ENCODE peak calls at places on chromosomes 13 and 19, in eight cellular contexts. Y is lung microvascular endothelial cell, E is HFFc6, Z is heart right ventricle, O is T follicular helper cell, V is left colon, T is cardiac muscle cell, H is cardiac fibroblast. B is an unnamed sample.

GRCh38 chr13:98919566-98919965 is 58.3 kb downstream of the DOCK9 start:
- DNase-seq in O (no peak), T (no peak), Y (no peak), V (no peak), E (no peak), H (no peak), Z (no peak), B (no peak)

GRCh38 chr19:3458229-3458555 is 22.1 kb downstream of the SMIM24 start:
- DNase-seq in E (no peak), T (peak; percentile 39), O (no peak), V (no peak), Z (no peak), Y (no peak), H (no peak), B (no peak)

GRCh38 chr13:107886118-107886517 is 329.2 kb downstream of the LIG4 start:
- DNase-seq in O (no peak), H (no peak), T (no peak), Z (no peak), Y (no peak), V (no peak), E (no peak), B (no peak)

GRCh38 chr13:114025432-114026127 is 51.7 kb upstream of the C13orf46 start:
- DNase-seq in T (peak; percentile 21), Z (peak; percentile 26), O (no peak), H (peak; percentile 46), Y (no peak), V (no peak), E (no peak), B (no peak)

GRCh38 chr13:28355822-28356371 is 139.0 kb downstream of the FLT1 start:
- DNase-seq in H (peak; percentile 93), O (no peak), Y (no peak), Z (no peak), T (no peak), E (peak; percentile 67), V (no peak), B (no peak)

GRCh38 chr13:113143466-113144254 is 14.8 kb upstream of the PROZ start:
- DNase-seq in Z (no peak), O (no peak), T (no peak), H (no peak), Y (no peak), V (no peak), E (no peak), B (no peak)

GRCh38 chr19:31127132-31127967 is 221.9 kb downstream of the TSHZ3 start:
- DNase-seq in T (no peak), Z (no peak), O (no peak), H (peak; percentile 94), E (peak; percentile 96), V (peak; percentile 29), Y (no peak), B (no peak)

GRCh38 chr19:750640-751423 is at the start of gene MISP:
- DNase-seq in O (no peak), T (no peak), Z (no peak), E (no peak), Y (no peak), V (peak; percentile 95), H (no peak), B (no peak)

GRCh38 chr19:23817519-23817918 is 58.8 kb upstream of the ZNF681 start:
- DNase-seq in H (peak; percentile 36), V (no peak), O (peak; percentile 30), Y (peak; percentile 27), E (peak; percentile 4), T (peak; percentile 35), Z (peak; percentile 21), B (peak; percentile 47)

GRCh38 chr13:87052731-87053130 is 618.4 kb upstream of the SLITRK5 start:
- DNase-seq in H (peak; percentile 4), O (no peak), E (no peak), V (no peak), Y (no peak), T (no peak), Z (no peak), B (no peak)

GRCh38 chr13:79309690-79310089 is 96.4 kb downstream of the RBM26 start:
- DNase-seq in V (no peak), Y (no peak), E (no peak), Z (no peak), T (no peak), O (no peak), H (no peak), B (no peak)

GRCh38 chr13:112928020-112928931 is 40.7 kb upstream of the MCF2L start:
- DNase-seq in O (no peak), E (no peak), H (no peak), T (no peak), Y (no peak), V (no peak), Z (no peak), B (no peak)

GRCh38 chr19:5667751-5668271 is 12.5 kb downstream of the MICOS13 start:
- DNase-seq in Z (no peak), E (no peak), O (no peak), Y (no peak), V (no peak), T (no peak), H (no peak), B (no peak)

GRCh38 chr13:36154567-36155231 is 23.5 kb upstream of the DCLK1 start:
- DNase-seq in O (no peak), E (no peak), Z (peak; percentile 27), H (peak; percentile 32), Y (no peak), T (peak; percentile 70), V (no peak), B (no peak)

GRCh38 chr13:48653074-48654054 is at the start of gene CYSLTR2:
- DNase-seq in Y (peak; percentile 20), E (peak; percentile 49), O (peak; percentile 9), V (no peak), T (peak; percentile 9), Z (no peak), H (peak; percentile 62), B (peak; percentile 37)

GRCh38 chr13:28408235-28408848 is 86.6 kb downstream of the FLT1 start:
- DNase-seq in E (no peak), H (no peak), Y (peak; percentile 97), Z (peak; percentile 57), V (no peak), O (no peak), T (peak; percentile 76), B (peak; percentile 29)

GRCh38 chr13:102311901-102312300 is 89.9 kb downstream of the FGF14 start:
- DNase-seq in Z (no peak), V (no peak), H (no peak), E (no peak), Y (no peak), O (no peak), T (no peak), B (no peak)

GRCh38 chr19:38653028-38653571 is 5.7 kb downstream of the ACTN4 start:
- DNase-seq in Z (no peak), H (peak; percentile 66), T (no peak), E (peak; percentile 30), Y (no peak), V (peak; percentile 82), O (no peak), B (no peak)

GRCh38 chr13:105846923-105847322 is 688.5 kb downstream of the EFNB2 start:
- DNase-seq in T (no peak), V (no peak), Y (no peak), Z (no peak), O (no peak), E (no peak), H (no peak), B (no peak)

GRCh38 chr13:48214519-48215121 is 18.4 kb upstream of the ITM2B start:
- DNase-seq in O (no peak), E (no peak), Z (no peak), V (no peak), Y (no peak), T (no peak), H (no peak), B (no peak)

GRCh38 chr19:3083964-3084363 is 10.2 kb upstream of the GNA11 start:
- DNase-seq in V (no peak), E (no peak), H (no peak), Y (no peak), Z (no peak), T (no peak), O (no peak), B (no peak)

GRCh38 chr13:99267927-99268326 is 9.7 kb upstream of the GPR18 start:
- DNase-seq in Z (no peak), V (no peak), Y (no peak), T (no peak), O (no peak), H (no peak), E (no peak), B (no peak)

GRCh38 chr19:3054972-3055740 is 7.1 kb downstream of the TLE5 start:
- DNase-seq in E (no peak), Z (no peak), O (no peak), T (no peak), H (peak; percentile 36), V (no peak), Y (no peak), B (no peak)

GRCh38 chr13:99656843-99657506 is 155.7 kb downstream of the TM9SF2 start:
- DNase-seq in T (no peak), H (no peak), V (no peak), Y (no peak), O (peak; percentile 7), E (no peak), Z (no peak), B (no peak)

GRCh38 chr19:34217952-34218817 is 36.2 kb upstream of the GARRE1 start:
- DNase-seq in Z (no peak), E (peak; percentile 92), H (peak; percentile 92), Y (peak; percentile 74), T (no peak), O (peak; percentile 67), V (no peak), B (no peak)